ENCODE peak calls at places on chromosomes 4 and X, in six cellular contexts. Z is small intestine, O is adrenal gland, D is cardiac muscle cell, V is bronchial epithelial cell, X is GM23338. E is an unnamed sample.

GRCh38 chr4:88613417-88613875 is 21.2 kb downstream of the HERC3 start:
- DNase-seq in Z (peak), O (no peak), D (no peak), V (peak), X (peak), E (no peak)

GRCh38 chrX:31527455-31528126 is 455.8 kb upstream of the FTHL17 start:
- DNase-seq in Z (no peak), O (no peak), D (no peak), V (no peak), X (no peak), E (no peak)

GRCh38 chrX:148443216-148443615 is 57.2 kb upstream of the AFF2 start:
- DNase-seq in Z (no peak), O (no peak), D (no peak), V (no peak), X (no peak), E (no peak)

GRCh38 chr4:165131247-165131832 is 18.7 kb upstream of the TMEM192 start:
- DNase-seq in Z (peak), O (peak), D (peak), V (peak), X (peak), E (peak)

GRCh38 chrX:135086197-135086854 is 34.0 kb downstream of the ETDB start:
- DNase-seq in Z (peak), O (peak), D (peak), V (peak), X (peak), E (peak)

GRCh38 chr4:6695660-6696581 is 2.2 kb downstream of the S100P start:
- DNase-seq in Z (peak), O (no peak), D (no peak), V (no peak), X (no peak), E (peak)

GRCh38 chr4:127383666-127384065 is 249.1 kb upstream of the INTU start:
- DNase-seq in Z (no peak), O (no peak), D (no peak), V (no peak), X (no peak), E (peak)

GRCh38 chr4:20317424-20317985 is 65.8 kb downstream of the SLIT2 start:
- DNase-seq in Z (no peak), O (no peak), D (no peak), V (no peak), X (no peak), E (no peak)

GRCh38 chr4:176789955-176790354 is 2.8 kb downstream of the VEGFC start:
- DNase-seq in Z (peak), O (no peak), D (peak), V (peak), X (peak), E (peak)

GRCh38 chr4:10403633-10404445 is 53.4 kb downstream of the ZNF518B start:
- DNase-seq in Z (peak), O (peak), D (peak), V (peak), X (peak), E (peak)

DNA sequence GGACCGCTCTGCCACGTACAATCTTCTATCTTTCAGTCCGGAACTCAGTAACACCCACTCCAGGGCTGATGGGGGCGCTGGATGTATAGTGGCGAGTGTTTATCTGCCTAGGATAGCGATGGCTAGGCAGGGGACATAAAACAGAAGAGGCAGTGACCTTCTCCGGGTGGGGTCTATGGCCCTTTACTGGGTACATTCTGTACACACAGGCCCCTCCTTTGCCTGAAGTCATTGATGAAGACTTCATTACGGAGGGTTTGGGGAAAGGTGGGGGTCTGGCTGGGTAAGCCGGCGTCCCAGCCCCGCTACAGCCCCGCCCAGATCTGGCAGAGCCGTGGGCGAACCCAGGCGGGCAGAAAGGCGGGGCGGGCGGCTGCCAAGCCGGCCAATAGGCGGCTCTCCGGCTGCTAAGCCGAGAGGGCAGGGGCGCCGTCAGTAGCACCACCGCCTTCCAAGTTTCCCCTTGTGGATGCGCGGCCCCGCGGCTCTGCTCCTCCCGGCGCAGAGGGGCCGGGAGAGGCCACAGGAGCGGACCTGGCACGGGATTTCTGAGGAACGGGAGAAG is at the start of gene CHST7:
- DNase-seq in Z (peak), O (peak), D (peak), V (peak), X (peak), E (peak)
- H3K4me3 ChIP-seq in Z (peak), O (peak), D (peak), V (peak), X (peak), E (peak)

GRCh38 chrX:80223922-80224579 is 196.2 kb upstream of the TENT5D start:
- DNase-seq in Z (no peak), O (no peak), D (peak), V (no peak), X (peak), E (peak)
- H3K4me3 ChIP-seq in Z (no peak), O (no peak), D (no peak), V (no peak), X (no peak), E (no peak)

GRCh38 chr4:151798678-151799416 is 38.0 kb upstream of the GATB start:
- DNase-seq in Z (peak), O (no peak), D (no peak), V (no peak), X (no peak), E (no peak)
- H3K4me3 ChIP-seq in Z (no peak), O (no peak), D (no peak), V (no peak), X (no peak), E (no peak)

GRCh38 chr4:85779165-85779564 is 304.2 kb downstream of the ARHGAP24 start:
- DNase-seq in Z (no peak), O (no peak), D (peak), V (no peak), X (no peak), E (peak)

GRCh38 chr4:85780664-85781063 is 305.7 kb downstream of the ARHGAP24 start:
- DNase-seq in Z (no peak), O (no peak), D (peak), V (no peak), X (no peak), E (no peak)

GRCh38 chr4:85777908-85778808 is 303.2 kb downstream of the ARHGAP24 start:
- DNase-seq in Z (no peak), O (no peak), D (peak), V (no peak), X (no peak), E (peak)

GRCh38 chr4:85776579-85776978 is 301.6 kb downstream of the ARHGAP24 start:
- DNase-seq in Z (no peak), O (no peak), D (no peak), V (peak), X (no peak), E (peak)

DNA sequence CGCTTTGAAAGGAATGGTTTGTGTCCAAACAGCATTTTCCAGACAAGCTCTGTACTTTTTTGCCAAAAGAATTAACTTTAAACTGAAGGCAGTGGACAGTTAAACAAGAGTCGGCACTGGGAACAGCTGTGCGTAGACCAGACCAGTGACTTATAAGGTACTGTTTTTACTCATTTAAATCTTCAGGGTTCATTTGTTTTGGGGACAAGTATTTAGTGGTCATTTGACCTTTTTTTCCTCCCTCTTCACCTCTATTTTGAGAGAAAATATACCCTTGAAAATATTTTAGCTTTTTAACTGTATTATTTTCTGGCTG is 303.8 kb downstream of the ARHGAP24 start:
- DNase-seq in Z (no peak), O (no peak), D (peak), V (no peak), X (no peak), E (peak)
- H3K4me3 ChIP-seq in Z (no peak), O (no peak), D (no peak), V (no peak), X (no peak), E (no peak)

GRCh38 chrX:119273807-119274192 is 37.7 kb downstream of the PGRMC1 start:
- DNase-seq in Z (no peak), O (no peak), D (no peak), V (no peak), X (no peak), E (no peak)

DNA sequence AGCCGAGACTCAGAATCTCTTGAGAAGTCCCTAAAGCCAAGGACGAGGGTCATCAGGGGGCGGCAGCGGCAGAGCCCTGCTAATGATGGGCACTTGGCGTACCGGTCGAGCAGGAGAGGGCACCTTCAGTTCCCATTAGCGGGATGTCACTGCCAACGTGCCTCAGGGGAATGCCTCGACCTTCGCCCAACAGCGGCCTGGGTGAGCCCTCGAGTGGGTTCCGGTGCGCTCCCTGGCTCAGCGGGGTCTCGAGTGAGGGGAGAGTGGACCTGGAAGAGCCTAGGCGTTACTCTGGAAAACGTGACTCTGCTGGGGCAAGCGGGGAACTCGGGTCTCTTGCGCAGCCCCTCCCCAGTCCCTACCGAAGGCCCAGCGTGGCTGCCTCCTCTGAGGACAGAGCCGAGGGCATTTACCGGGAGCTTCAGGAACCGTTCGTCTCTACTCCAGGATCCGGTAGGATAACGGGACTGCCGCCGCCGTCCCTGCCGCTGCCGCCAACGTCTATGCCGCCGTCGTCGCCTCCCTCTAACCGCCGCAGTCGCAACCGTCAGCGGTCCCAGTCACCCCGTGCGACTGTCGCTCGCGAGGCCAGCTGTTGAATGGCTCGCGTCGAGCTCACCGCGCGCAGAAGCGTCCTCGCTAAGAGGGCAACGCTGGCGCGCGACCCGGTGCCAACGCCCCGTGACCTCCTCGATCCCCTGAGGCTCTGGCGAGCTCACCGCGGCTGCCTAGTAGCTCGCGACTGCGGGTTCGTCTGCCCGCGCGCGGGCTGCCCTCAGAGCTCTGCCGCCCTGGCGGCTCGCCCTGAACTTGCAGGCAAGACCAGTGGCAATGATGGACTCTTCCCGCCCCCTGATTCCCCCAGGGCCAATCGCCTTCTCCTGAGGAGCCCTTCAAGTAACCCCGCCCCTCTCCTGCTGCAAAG is 37.1 kb downstream of the PGRMC1 start:
- DNase-seq in Z (peak), O (peak), D (peak), V (peak), X (peak), E (peak)
- H3K4me3 ChIP-seq in Z (no peak), O (no peak), D (no peak), V (no peak), X (peak), E (no peak)

E was measured in epithelial cell of esophagus.